ENCODE peak calls at places on chromosome 15, in eight cellular contexts. W is coronary artery, N is dorsolateral prefrontal cortex, D is HS-5, U is AG09309, B is T1000, H is NCI-H510A treated with DMSO at 0.1 percent for 48 hours, O is heart left ventricle. V is an unnamed sample.

GRCh38 chr15:39495871-39496459 is 84.9 kb upstream of the THBS1 start:
- DNase-seq in N (no peak), W (no peak), U (no peak), B (no peak), D (no peak), O (no peak), H (no peak), V (no peak)

GRCh38 chr15:99345832-99346462 is 94.7 kb downstream of the LRRC28 start:
- DNase-seq in W (no peak), H (no peak), D (no peak), B (no peak), U (no peak), N (no peak), O (no peak), V (no peak)

GRCh38 chr15:71962537-71962936 is 152.2 kb downstream of the NR2E3 start:
- DNase-seq in U (no peak), N (no peak), W (no peak), H (no peak), D (no peak), O (no peak), B (no peak), V (no peak)

GRCh38 chr15:61794276-61794675 is 266.0 kb downstream of the VPS13C start:
- DNase-seq in W (no peak), N (no peak), O (no peak), B (no peak), H (no peak), U (no peak), D (no peak), V (no peak)

GRCh38 chr15:57797145-57797544 is 90.6 kb downstream of the POLR2M start:
- DNase-seq in O (no peak), W (no peak), N (no peak), U (no peak), H (no peak), D (no peak), B (no peak), V (peak; percentile 29)

GRCh38 chr15:66651913-66652642 is 50.0 kb upstream of the SMAD6 start:
- DNase-seq in B (no peak), U (no peak), D (no peak), O (no peak), H (no peak), W (no peak), N (no peak), V (no peak)

GRCh38 chr15:99076555-99077308 is 28.1 kb upstream of the SYNM start:
- DNase-seq in N (peak; percentile 52), U (peak; percentile 59), D (peak; percentile 75), B (peak; percentile 53), O (no peak), W (peak; percentile 75), H (peak; percentile 30), V (peak; percentile 73)

GRCh38 chr15:99566157-99566900 is 545 bp downstream of the MEF2A start:
- DNase-seq in B (no peak), D (no peak), H (no peak), O (no peak), W (peak; percentile 81), U (no peak), N (no peak), V (peak; percentile 26)

GRCh38 chr15:40776537-40777141 is 6.9 kb downstream of the C15orf62 start:
- DNase-seq in U (peak; percentile 45), B (no peak), O (no peak), H (no peak), N (no peak), W (no peak), D (no peak), V (no peak)

GRCh38 chr15:90358124-90359033 is 6.3 kb downstream of the ZNF774 start:
- DNase-seq in O (no peak), W (no peak), N (no peak), B (no peak), D (peak; percentile 9), U (no peak), H (peak; percentile 18), V (no peak)

GRCh38 chr15:70596354-70597055 is 166.9 kb downstream of the UACA start:
- DNase-seq in U (peak; percentile 76), H (no peak), N (no peak), W (no peak), B (no peak), O (no peak), D (peak; percentile 28), V (no peak)

GRCh38 chr15:69393831-69394491 is 20.2 kb upstream of the KIF23 start:
- DNase-seq in B (no peak), H (no peak), W (no peak), U (no peak), N (no peak), D (no peak), O (peak; percentile 9), V (no peak)

GRCh38 chr15:80559320-80559693 is 135.8 kb upstream of the ABHD17C start:
- DNase-seq in O (no peak), H (peak; percentile 15), W (no peak), U (no peak), D (no peak), N (no peak), B (no peak), V (no peak)

GRCh38 chr15:48393650-48394049 is 62.4 kb downstream of the DUT start:
- DNase-seq in W (no peak), D (no peak), U (no peak), N (no peak), O (peak; percentile 65), B (no peak), H (no peak), V (no peak)

GRCh38 chr15:39213385-39213840 is 367.5 kb upstream of the THBS1 start:
- DNase-seq in N (no peak), U (no peak), D (peak; percentile 93), W (no peak), B (peak; percentile 73), O (peak; percentile 55), H (peak; percentile 22), V (peak; percentile 57)

GRCh38 chr15:55799287-55800212 is 56.6 kb upstream of the PRTG start:
- DNase-seq in W (no peak), B (peak; percentile 41), D (peak; percentile 38), O (no peak), U (no peak), N (no peak), H (peak; percentile 44), V (peak; percentile 17)

GRCh38 chr15:44479343-44479742 is 51.9 kb downstream of the CTDSPL2 start:
- DNase-seq in B (no peak), D (no peak), W (no peak), H (no peak), O (no peak), N (no peak), U (no peak), V (no peak)